ENCODE peak calls at places on chromosomes 4 and X, in six cellular contexts. One of them, this sample, is unnamed.

GRCh38 chr4:163484906-163485305 is 9.6 kb upstream of the TMA16 start:
- DNase-seq in H1: peak
- DNase-seq in mesenchymal stem cell: peak
- DNase-seq in H9: peak
- DNase-seq in mesendoderm: peak
- DNase-seq in neuronal stem cell: peak
- DNase-seq in this sample: peak

GRCh38 chrX:39331062-39331704 is 529.9 kb downstream of the MID1IP1 start:
- DNase-seq in mesendoderm: no peak
- DNase-seq in H9: no peak
- DNase-seq in H1: no peak
- DNase-seq in mesenchymal stem cell: peak
- DNase-seq in neuronal stem cell: no peak
- DNase-seq in this sample: no peak

GRCh38 chr4:83387922-83388676 is 53.5 kb upstream of the HPSE start:
- DNase-seq in neuronal stem cell: no peak
- DNase-seq in H9: no peak
- DNase-seq in mesendoderm: peak
- DNase-seq in mesenchymal stem cell: no peak
- DNase-seq in H1: no peak
- DNase-seq in this sample: no peak

GRCh38 chrX:122517781-122518180 is 666.3 kb upstream of the GRIA3 start:
- DNase-seq in neuronal stem cell: no peak
- DNase-seq in mesendoderm: no peak
- DNase-seq in H9: no peak
- DNase-seq in mesenchymal stem cell: peak
- DNase-seq in H1: no peak
- DNase-seq in this sample: peak

GRCh38 chr4:13524504-13525243 is 19.6 kb downstream of the NKX3-2 start:
- DNase-seq in mesenchymal stem cell: peak
- DNase-seq in mesendoderm: peak
- DNase-seq in H1: peak
- DNase-seq in neuronal stem cell: no peak
- DNase-seq in H9: no peak
- DNase-seq in this sample: peak

GRCh38 chr4:76744253-76744921 is 153.6 kb downstream of the SOWAHB start:
- DNase-seq in mesendoderm: no peak
- DNase-seq in neuronal stem cell: no peak
- DNase-seq in mesenchymal stem cell: peak
- DNase-seq in H1: no peak
- DNase-seq in H9: no peak
- DNase-seq in this sample: peak

GRCh38 chr4:108360857-108361820 is 192.4 kb upstream of the LEF1 start:
- DNase-seq in H9: peak
- DNase-seq in mesendoderm: peak
- DNase-seq in neuronal stem cell: no peak
- DNase-seq in mesenchymal stem cell: peak
- DNase-seq in H1: no peak
- DNase-seq in this sample: peak

GRCh38 chr4:26785766-26786165 is 74.9 kb upstream of the STIM2 start:
- DNase-seq in H9: no peak
- DNase-seq in H1: no peak
- DNase-seq in mesendoderm: no peak
- DNase-seq in mesenchymal stem cell: no peak
- DNase-seq in neuronal stem cell: no peak
- DNase-seq in this sample: no peak

GRCh38 chr4:60389636-60390035 is 810.5 kb upstream of the ADGRL3 start:
- DNase-seq in mesendoderm: peak
- DNase-seq in neuronal stem cell: no peak
- DNase-seq in mesenchymal stem cell: no peak
- DNase-seq in H9: no peak
- DNase-seq in H1: no peak
- DNase-seq in this sample: no peak

GRCh38 chr4:125322363-125322730 is 7.6 kb downstream of the FAT4 start:
- DNase-seq in H1: no peak
- DNase-seq in mesenchymal stem cell: no peak
- DNase-seq in neuronal stem cell: no peak
- DNase-seq in H9: no peak
- DNase-seq in mesendoderm: no peak
- DNase-seq in this sample: peak

GRCh38 chr4:142419712-142420111 is 426.4 kb downstream of the INPP4B start:
- DNase-seq in neuronal stem cell: no peak
- DNase-seq in H9: no peak
- DNase-seq in mesenchymal stem cell: no peak
- DNase-seq in mesendoderm: no peak
- DNase-seq in H1: no peak
- DNase-seq in this sample: no peak

DNA sequence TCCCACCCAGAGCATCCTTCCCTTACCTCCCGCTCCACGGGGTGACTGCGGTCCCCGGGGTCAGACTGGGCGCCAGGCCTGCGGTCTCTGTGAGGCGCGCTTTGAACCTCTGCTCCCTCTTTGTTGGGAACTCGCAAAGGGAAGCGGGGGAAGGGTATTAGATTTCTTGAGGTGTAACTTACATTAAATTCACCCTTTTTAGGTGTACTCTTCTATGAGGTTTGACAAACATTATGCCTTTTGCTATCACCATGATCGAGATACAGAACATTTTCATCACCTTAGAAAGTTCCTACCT is 569 bp downstream of the DCK start:
- DNase-seq in H1: no peak
- DNase-seq in mesenchymal stem cell: no peak
- DNase-seq in H9: no peak
- DNase-seq in neuronal stem cell: no peak
- DNase-seq in mesendoderm: no peak
- DNase-seq in this sample: no peak
- H2AK5ac ChIP-seq in H1: no peak
- H2AK5ac ChIP-seq in mesenchymal stem cell: no peak
- H2AK5ac ChIP-seq in H9: no peak
- H2AK5ac ChIP-seq in neuronal stem cell: peak
- H2AK5ac ChIP-seq in mesendoderm: no peak
- H2AK5ac ChIP-seq in this sample: peak

GRCh38 chr4:6908397-6909112 is 1.1 kb upstream of the TBC1D14 start:
- DNase-seq in neuronal stem cell: no peak
- DNase-seq in H1: no peak
- DNase-seq in H9: no peak
- DNase-seq in mesenchymal stem cell: peak
- DNase-seq in mesendoderm: no peak
- DNase-seq in this sample: peak

GRCh38 chr4:6910340-6910959 is 824 bp downstream of the TBC1D14 start:
- DNase-seq in mesenchymal stem cell: no peak
- DNase-seq in H1: no peak
- DNase-seq in H9: no peak
- DNase-seq in mesendoderm: peak
- DNase-seq in neuronal stem cell: no peak
- DNase-seq in this sample: no peak

GRCh38 chr4:6907658-6908191 is 1.9 kb upstream of the TBC1D14 start:
- DNase-seq in mesenchymal stem cell: no peak
- DNase-seq in H9: peak
- DNase-seq in mesendoderm: peak
- DNase-seq in neuronal stem cell: no peak
- DNase-seq in H1: peak
- DNase-seq in this sample: no peak

GRCh38 chr4:6909970-6910339 is 329 bp downstream of the TBC1D14 start:
- DNase-seq in neuronal stem cell: no peak
- DNase-seq in H9: no peak
- DNase-seq in H1: no peak
- DNase-seq in mesendoderm: no peak
- DNase-seq in mesenchymal stem cell: no peak
- DNase-seq in this sample: no peak

GRCh38 chr4:6909113-6909969 is at the start of gene TBC1D14:
- DNase-seq in mesendoderm: peak
- DNase-seq in H9: peak
- DNase-seq in mesenchymal stem cell: peak
- DNase-seq in neuronal stem cell: peak
- DNase-seq in H1: peak
- DNase-seq in this sample: peak
- H2AK5ac ChIP-seq in mesendoderm: no peak
- H2AK5ac ChIP-seq in H9: no peak
- H2AK5ac ChIP-seq in mesenchymal stem cell: peak
- H2AK5ac ChIP-seq in neuronal stem cell: peak
- H2AK5ac ChIP-seq in H1: no peak
- H2AK5ac ChIP-seq in this sample: peak

DNA sequence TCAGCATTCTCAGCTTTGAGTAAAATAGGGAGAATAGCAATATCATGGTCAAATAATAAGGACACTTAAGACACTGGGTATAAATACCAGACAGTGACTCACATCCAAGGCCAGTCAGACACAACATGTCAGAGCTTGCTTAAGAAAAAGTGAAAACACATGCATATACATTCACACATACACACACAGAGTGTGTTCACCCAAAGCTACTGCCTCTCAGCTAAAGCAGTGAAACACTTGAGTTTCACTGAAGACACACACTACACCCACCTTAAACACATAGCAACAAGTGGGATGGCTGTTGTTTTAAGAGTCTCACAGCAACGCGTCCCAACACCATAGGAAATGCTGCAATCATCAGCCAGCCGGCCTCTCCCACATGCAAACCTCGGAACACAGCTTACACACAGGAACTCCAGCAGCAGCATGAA is 14.4 kb downstream of the SHROOM4 start:
- DNase-seq in H1: no peak
- DNase-seq in H9: no peak
- DNase-seq in mesendoderm: no peak
- DNase-seq in mesenchymal stem cell: peak
- DNase-seq in neuronal stem cell: no peak
- DNase-seq in this sample: peak
- H2AK5ac ChIP-seq in H1: no peak
- H2AK5ac ChIP-seq in H9: no peak
- H2AK5ac ChIP-seq in mesendoderm: no peak
- H2AK5ac ChIP-seq in mesenchymal stem cell: no peak
- H2AK5ac ChIP-seq in neuronal stem cell: no peak
- H2AK5ac ChIP-seq in this sample: no peak

GRCh38 chr4:157992948-157993839 is 179.6 kb downstream of the GASK1B start:
- DNase-seq in H1: no peak
- DNase-seq in mesendoderm: no peak
- DNase-seq in H9: no peak
- DNase-seq in mesenchymal stem cell: no peak
- DNase-seq in neuronal stem cell: no peak
- DNase-seq in this sample: no peak

GRCh38 chr4:157994863-157995262 is 178.0 kb downstream of the GASK1B start:
- DNase-seq in H1: no peak
- DNase-seq in H9: no peak
- DNase-seq in mesenchymal stem cell: peak
- DNase-seq in neuronal stem cell: no peak
- DNase-seq in mesendoderm: peak
- DNase-seq in this sample: no peak

GRCh38 chr4:157996598-157996997 is 176.2 kb downstream of the GASK1B start:
- DNase-seq in mesenchymal stem cell: no peak
- DNase-seq in neuronal stem cell: no peak
- DNase-seq in H9: no peak
- DNase-seq in H1: no peak
- DNase-seq in mesendoderm: no peak
- DNase-seq in this sample: no peak

GRCh38 chr4:157997296-157997695 is 175.5 kb downstream of the GASK1B start:
- DNase-seq in mesendoderm: no peak
- DNase-seq in mesenchymal stem cell: no peak
- DNase-seq in neuronal stem cell: no peak
- DNase-seq in H9: no peak
- DNase-seq in H1: no peak
- DNase-seq in this sample: no peak

DNA sequence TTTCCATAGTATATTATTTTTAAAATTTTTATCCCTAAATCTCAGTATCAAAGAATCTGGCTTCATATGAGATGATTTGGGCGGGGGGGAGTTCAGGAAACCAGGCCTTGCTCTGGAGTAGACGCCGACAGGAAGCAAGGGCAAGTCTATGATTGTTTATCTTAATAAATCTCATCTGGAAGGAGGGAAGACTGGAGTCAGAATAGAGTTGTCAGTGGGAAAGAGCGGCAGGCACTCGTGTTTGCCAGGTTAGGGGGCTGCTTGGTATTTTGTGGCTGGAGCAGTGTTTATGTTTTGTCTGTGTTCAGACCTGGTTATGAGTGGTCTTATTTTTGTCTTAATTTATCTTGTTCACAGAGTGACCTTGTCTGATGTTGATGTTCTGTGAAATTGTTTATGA is 176.8 kb downstream of the GASK1B start:
- DNase-seq in neuronal stem cell: no peak
- DNase-seq in mesendoderm: no peak
- DNase-seq in mesenchymal stem cell: peak
- DNase-seq in H1: no peak
- DNase-seq in H9: no peak
- DNase-seq in this sample: no peak
- H2AK5ac ChIP-seq in neuronal stem cell: no peak
- H2AK5ac ChIP-seq in mesendoderm: no peak
- H2AK5ac ChIP-seq in mesenchymal stem cell: no peak
- H2AK5ac ChIP-seq in H1: no peak
- H2AK5ac ChIP-seq in H9: no peak
- H2AK5ac ChIP-seq in this sample: no peak

GRCh38 chr4:8474856-8475255 is 34.3 kb downstream of the TRMT44 start:
- DNase-seq in mesendoderm: no peak
- DNase-seq in H9: no peak
- DNase-seq in H1: no peak
- DNase-seq in neuronal stem cell: no peak
- DNase-seq in mesenchymal stem cell: no peak
- DNase-seq in this sample: no peak

GRCh38 chr4:8473920-8474590 is 33.5 kb downstream of the TRMT44 start:
- DNase-seq in neuronal stem cell: no peak
- DNase-seq in H9: no peak
- DNase-seq in H1: no peak
- DNase-seq in mesendoderm: no peak
- DNase-seq in mesenchymal stem cell: no peak
- DNase-seq in this sample: no peak

GRCh38 chr4:8472689-8473197 is 32.2 kb downstream of the TRMT44 start:
- DNase-seq in H1: no peak
- DNase-seq in H9: no peak
- DNase-seq in mesenchymal stem cell: peak
- DNase-seq in mesendoderm: peak
- DNase-seq in neuronal stem cell: peak
- DNase-seq in this sample: peak

GRCh38 chr4:8472166-8472688 is 31.6 kb downstream of the TRMT44 start:
- DNase-seq in H9: no peak
- DNase-seq in mesendoderm: no peak
- DNase-seq in H1: no peak
- DNase-seq in neuronal stem cell: no peak
- DNase-seq in mesenchymal stem cell: no peak
- DNase-seq in this sample: no peak

GRCh38 chr4:8473198-8473919 is 32.8 kb downstream of the TRMT44 start:
- DNase-seq in mesendoderm: no peak
- DNase-seq in neuronal stem cell: no peak
- DNase-seq in mesenchymal stem cell: no peak
- DNase-seq in H9: peak
- DNase-seq in H1: no peak
- DNase-seq in this sample: no peak
- H2AK5ac ChIP-seq in mesendoderm: no peak
- H2AK5ac ChIP-seq in neuronal stem cell: peak
- H2AK5ac ChIP-seq in mesenchymal stem cell: peak
- H2AK5ac ChIP-seq in H9: no peak
- H2AK5ac ChIP-seq in H1: no peak
- H2AK5ac ChIP-seq in this sample: peak